ENCODE peak calls at places on chromosomes 5 and 9, in nine cellular contexts. V is heart right ventricle; O is ascending aorta; Q is WERI-Rb-1; C is keratinocyte; H is transverse colon; M is spleen; Z is stomach; R is CD8-positive, alpha-beta memory T cell. X is an unnamed sample.

GRCh38 chr5:157926171-157926671 is 67.3 kb upstream of the CLINT1 start:
- DNase-seq in V (no peak), O (no peak), Q (no peak), C (no peak), H (no peak), M (no peak), Z (no peak), R (no peak), X (no peak)

GRCh38 chr9:129142115-129142514 is 30.9 kb downstream of the PTPA start:
- DNase-seq in V (no peak), O (no peak), Q (no peak), C (no peak), H (no peak), M (no peak), Z (no peak), R (no peak), X (no peak)

GRCh38 chr9:69946800-69947437 is 96.7 kb upstream of the MAMDC2 start:
- DNase-seq in V (no peak), O (no peak), Q (no peak), C (peak; percentile 23), H (no peak), M (no peak), Z (no peak), R (no peak), X (no peak)

GRCh38 chr9:13603916-13604315 is 324.4 kb upstream of the MPDZ start:
- DNase-seq in V (no peak), O (no peak), Q (no peak), C (no peak), H (no peak), M (no peak), Z (no peak), R (no peak), X (no peak)

GRCh38 chr9:37745970-37746369 is 7.6 kb upstream of the TRMT10B start:
- DNase-seq in V (no peak), O (no peak), Q (no peak), C (no peak), H (no peak), M (no peak), Z (no peak), R (no peak), X (no peak)

GRCh38 chr5:1820926-1821325 is 19.7 kb downstream of the NDUFS6 start:
- DNase-seq in V (no peak), O (no peak), Q (no peak), C (no peak), H (no peak), M (peak; percentile 36), Z (no peak), R (no peak), X (no peak)

GRCh38 chr5:88692979-88693932 is 189.7 kb downstream of the MEF2C start:
- DNase-seq in V (no peak), O (no peak), Q (no peak), C (no peak), H (no peak), M (peak; percentile 44), Z (no peak), R (no peak), X (no peak)

GRCh38 chr5:135887881-135888614 is 7.6 kb downstream of the IL9 start:
- DNase-seq in V (no peak), O (no peak), Q (peak; percentile 21), C (no peak), H (no peak), M (no peak), Z (no peak), R (no peak), X (no peak)

GRCh38 chr5:96852769-96853168 is 23.5 kb upstream of the ERAP2 start:
- DNase-seq in V (no peak), O (no peak), Q (no peak), C (no peak), H (no peak), M (no peak), Z (no peak), R (no peak), X (no peak)

GRCh38 chr5:81363093-81363886 is 30.6 kb downstream of the ACOT12 start:
- DNase-seq in V (no peak), O (no peak), Q (no peak), C (no peak), H (peak; percentile 14), M (no peak), Z (no peak), R (no peak), X (no peak)

GRCh38 chr5:98365126-98365525 is 408.3 kb upstream of the RGMB start:
- DNase-seq in V (no peak), O (no peak), Q (no peak), C (no peak), H (peak; percentile 34), M (no peak), Z (peak; percentile 30), R (no peak), X (no peak)

GRCh38 chr5:172006378-172007152 is at the start of gene FBXW11:
- DNase-seq in V (peak; percentile 95), O (peak; percentile 97), Q (peak; percentile 98), C (peak; percentile 83), H (peak; percentile 97), M (peak; percentile 99), Z (peak; percentile 97), R (peak; percentile 94), X (peak; percentile 90)

GRCh38 chr5:172005708-172006377 is 595 bp downstream of the FBXW11 start:
- DNase-seq in V (peak; percentile 24), O (peak; percentile 72), Q (peak; percentile 26), C (no peak), H (peak; percentile 37), M (peak; percentile 86), Z (peak; percentile 38), R (no peak), X (no peak)

GRCh38 chr5:172003750-172004149 is 2.7 kb downstream of the FBXW11 start:
- DNase-seq in V (no peak), O (no peak), Q (no peak), C (no peak), H (no peak), M (no peak), Z (no peak), R (no peak), X (no peak)

GRCh38 chr5:172002840-172003512 is 3.5 kb downstream of the FBXW11 start:
- DNase-seq in V (no peak), O (no peak), Q (peak; percentile 70), C (no peak), H (no peak), M (no peak), Z (no peak), R (no peak), X (no peak)

GRCh38 chr5:172004824-172005237 is 1.6 kb downstream of the FBXW11 start:
- DNase-seq in V (no peak), O (no peak), Q (no peak), C (no peak), H (no peak), M (no peak), Z (no peak), R (no peak), X (no peak)
- H3K9me3 ChIP-seq in V (no peaks in the 10 kb centered on the region), O (no peaks in the 10 kb centered on the region), Q (no peaks in the 10 kb centered on the region), C (no peaks in the 10 kb centered on the region), H (no peaks in the 10 kb centered on the region), M (no peaks in the 10 kb centered on the region), Z (no peaks in the 10 kb centered on the region), R (no peaks in the 10 kb centered on the region), X (no peaks in the 10 kb centered on the region)

GRCh38 chr5:180849827-180850226 is 11.2 kb downstream of the ZFP62 start:
- DNase-seq in V (no peak), O (no peak), Q (no peak), C (no peak), H (no peak), M (no peak), Z (no peak), R (no peak), X (no peak)
- H3K9me3 ChIP-seq in V (peaks cover 19% of the 10 kb centered on the region), O (peaks cover 23% of the 10 kb centered on the region), Q (no peaks in the 10 kb centered on the region), C (peaks cover 10% of the 10 kb centered on the region), H (peaks cover 11% of the 10 kb centered on the region), M (peaks cover 40% of the 10 kb centered on the region), Z (peaks cover 39% of the 10 kb centered on the region), R (peaks cover 25% of the 10 kb centered on the region), X (peaks cover 10% of the 10 kb centered on the region)

GRCh38 chr9:117860849-117861248 is 156.6 kb downstream of the TLR4 start:
- DNase-seq in V (no peak), O (no peak), Q (no peak), C (no peak), H (no peak), M (no peak), Z (no peak), R (no peak), X (no peak)
- H3K9me3 ChIP-seq in V (no peaks in the 10 kb centered on the region), O (no peaks in the 10 kb centered on the region), Q (no peaks in the 10 kb centered on the region), C (no peaks in the 10 kb centered on the region), H (no peaks in the 10 kb centered on the region), M (no peaks in the 10 kb centered on the region), Z (no peaks in the 10 kb centered on the region), R (no peaks in the 10 kb centered on the region), X (no peaks in the 10 kb centered on the region)

DNA sequence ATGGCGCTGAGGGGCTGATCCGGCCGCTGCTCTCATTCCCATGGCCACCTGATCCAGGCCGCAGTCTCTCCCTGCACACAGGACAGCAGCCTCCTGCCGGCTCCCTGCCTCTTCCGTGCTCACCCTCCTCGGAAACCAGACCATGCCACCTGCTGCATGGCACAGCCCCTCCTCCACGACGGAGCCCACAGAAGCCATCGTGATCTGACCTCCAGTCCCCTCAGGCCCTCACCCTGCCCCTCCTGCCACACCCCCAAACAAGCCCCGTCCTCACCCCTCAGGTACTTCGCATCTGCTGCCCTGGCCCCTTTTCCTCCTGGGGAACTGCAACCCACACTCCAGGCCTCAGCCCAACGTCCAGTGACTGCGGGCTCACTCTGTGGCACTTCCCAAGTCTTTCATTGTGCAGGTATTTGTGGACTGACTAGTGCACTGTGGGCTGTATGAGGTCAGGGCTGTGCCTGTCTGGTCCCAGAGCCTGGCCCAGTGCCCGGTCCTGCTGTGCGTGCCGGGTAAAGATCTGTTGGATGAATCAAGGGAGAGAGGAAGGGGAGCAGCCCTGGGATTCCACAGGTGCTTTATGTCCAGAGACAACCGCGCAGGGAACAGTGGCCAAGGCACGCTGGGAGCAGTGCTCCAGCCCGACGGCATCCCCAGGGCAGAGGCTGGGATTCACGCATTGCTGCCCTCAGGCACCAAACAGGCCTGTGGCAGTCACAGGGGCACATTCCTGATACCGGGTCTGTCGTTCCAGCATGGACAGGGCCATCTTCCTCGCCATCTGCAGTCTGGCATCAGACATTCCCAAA is 86.1 kb downstream of the ADAMTS2 start:
- DNase-seq in V (no peak), O (peak; percentile 68), Q (no peak), C (no peak), H (peak; percentile 3), M (peak; percentile 72), Z (peak; percentile 25), R (no peak), X (no peak)
- H3K9me3 ChIP-seq in V (no peaks in the 10 kb centered on the region), O (no peaks in the 10 kb centered on the region), Q (no peaks in the 10 kb centered on the region), C (peaks cover 16% of the 10 kb centered on the region), H (no peaks in the 10 kb centered on the region), M (no peaks in the 10 kb centered on the region), Z (no peaks in the 10 kb centered on the region), R (no peaks in the 10 kb centered on the region), X (no peaks in the 10 kb centered on the region)

X was measured in T-helper 17 cell.